ENCODE peak calls at places on chromosomes 7 and 10, in six cellular contexts. U is astrocyte of the spinal cord; O is activated CD4-positive, CD25-positive, alpha-beta regulatory T cell treated with anti-CD3 and anti-CD28 coated beads, Interleukin-2, amount 50 U/mL, for 72 hours; B is activated T-cell treated with anti-CD3 and anti-CD28 coated beads for 24 hours; Z is anterior cingulate cortex; E is colonic mucosa. Y is an unnamed sample.

GRCh38 chr7:35035511-35035921 is 1.8 kb downstream of the DPY19L1 start:
- DNase-seq in U (peak), O (no peak), B (peak), Z (no peak), E (peak), Y (no peak)

GRCh38 chr7:76023002-76023401 is 24.8 kb downstream of the STYXL1 start:
- DNase-seq in U (no peak), O (no peak), B (no peak), Z (no peak), E (no peak), Y (no peak)

GRCh38 chr7:64885520-64886240 is 17.4 kb upstream of the ZNF273 start:
- DNase-seq in U (no peak), O (no peak), B (no peak), Z (no peak), E (peak), Y (no peak)

GRCh38 chr7:5228066-5228465 is 38.0 kb downstream of the WIPI2 start:
- DNase-seq in U (no peak), O (no peak), B (no peak), Z (no peak), E (no peak), Y (no peak)

GRCh38 chr10:95447733-95448132 is 113.4 kb downstream of the SORBS1 start:
- DNase-seq in U (peak), O (no peak), B (no peak), Z (no peak), E (no peak), Y (no peak)

GRCh38 chr10:44313706-44314307 is 71.1 kb downstream of the CXCL12 start:
- DNase-seq in U (no peak), O (no peak), B (no peak), Z (no peak), E (no peak), Y (no peak)

GRCh38 chr10:130932326-130933007 is 379.1 kb downstream of the TCERG1L start:
- DNase-seq in U (no peak), O (no peak), B (no peak), Z (no peak), E (no peak), Y (peak)

GRCh38 chr7:84714765-84715164 is 472.1 kb downstream of the SEMA3D start:
- DNase-seq in U (no peak), O (no peak), B (no peak), Z (no peak), E (no peak), Y (no peak)

GRCh38 chr10:8069627-8070026 is 15.1 kb downstream of the GATA3 start:
- DNase-seq in U (peak), O (no peak), B (no peak), Z (no peak), E (no peak), Y (no peak)

GRCh38 chr10:43808136-43808535 is 159.5 kb upstream of the ZNF32 start:
- DNase-seq in U (peak), O (no peak), B (no peak), Z (no peak), E (no peak), Y (no peak)

GRCh38 chr10:15189133-15189881 is 20.8 kb upstream of the NMT2 start:
- DNase-seq in U (no peak), O (no peak), B (no peak), Z (no peak), E (no peak), Y (no peak)

GRCh38 chr10:52216852-52217251 is 97.2 kb upstream of the DKK1 start:
- DNase-seq in U (peak), O (no peak), B (no peak), Z (no peak), E (peak), Y (no peak)

GRCh38 chr7:22016547-22016946 is 70.8 kb upstream of the CDCA7L start:
- DNase-seq in U (no peak), O (no peak), B (no peak), Z (no peak), E (no peak), Y (peak)

GRCh38 chr7:151539055-151539714 is 19.5 kb upstream of the RHEB start:
- DNase-seq in U (no peak), O (no peak), B (no peak), Z (peak), E (no peak), Y (peak)

GRCh38 chr7:131507592-131508331 is 48.7 kb downstream of the PODXL start:
- DNase-seq in U (peak), O (peak), B (peak), Z (peak), E (peak), Y (peak)

GRCh38 chr10:71902351-71902750 is 51.3 kb upstream of the PSAP start:
- DNase-seq in U (no peak), O (no peak), B (no peak), Z (no peak), E (no peak), Y (no peak)

GRCh38 chr10:99676435-99676834 is 17.1 kb downstream of the ENTPD7 start:
- DNase-seq in U (peak), O (no peak), B (no peak), Z (no peak), E (no peak), Y (no peak)

GRCh38 chr7:33287738-33288137 is 158.4 kb downstream of the BBS9 start:
- DNase-seq in U (no peak), O (no peak), B (no peak), Z (no peak), E (no peak), Y (no peak)

GRCh38 chr7:84701524-84702306 is 485.1 kb downstream of the SEMA3D start:
- DNase-seq in U (peak), O (no peak), B (no peak), Z (no peak), E (peak), Y (no peak)

GRCh38 chr7:127657500-127657899 is 5.5 kb downstream of the SND1 start:
- DNase-seq in U (no peak), O (no peak), B (no peak), Z (no peak), E (no peak), Y (no peak)